ENCODE peak calls at places on chromosomes 2 and 18, in nine cellular contexts. F, B, Z, I, V, N, O, C and Y are unnamed samples.

GRCh38 chr18:34280653-34281052 is 55.9 kb upstream of the NOL4 start:
- DNase-seq in F (no peak), B (no peak), Z (no peak), I (no peak), V (no peak), N (no peak), O (no peak), C (no peak), Y (no peak)

GRCh38 chr2:109348645-109349554 is 219.9 kb downstream of the SH3RF3 start:
- DNase-seq in F (no peak), B (peak; percentile 46), Z (no peak), I (peak; percentile 52), V (peak; percentile 32), N (no peak), O (peak; percentile 81), C (peak; percentile 17), Y (peak; percentile 88)

GRCh38 chr2:182435754-182436153 is 8.9 kb upstream of the PDE1A start:
- DNase-seq in F (no peak), B (no peak), Z (no peak), I (no peak), V (no peak), N (no peak), O (no peak), C (no peak), Y (no peak)

GRCh38 chr2:150234787-150235512 is 252.5 kb downstream of the RND3 start:
- DNase-seq in F (peak; percentile 19), B (no peak), Z (peak; percentile 73), I (no peak), V (no peak), N (no peak), O (no peak), C (no peak), Y (no peak)

GRCh38 chr18:55264108-55264507 is 304.8 kb upstream of the CCDC68 start:
- DNase-seq in F (no peak), B (no peak), Z (peak; percentile 36), I (no peak), V (peak; percentile 26), N (no peak), O (peak; percentile 82), C (no peak), Y (no peak)

GRCh38 chr18:7567487-7568425 is 640 bp downstream of the PTPRM start:
- DNase-seq in F (peak; percentile 27), B (peak; percentile 71), Z (peak; percentile 54), I (no peak), V (peak; percentile 75), N (peak; percentile 65), O (peak; percentile 78), C (peak; percentile 64), Y (peak; percentile 2)

GRCh38 chr18:74898965-74899364 is 301.3 kb downstream of the ZNF407 start:
- DNase-seq in F (no peak), B (no peak), Z (peak; percentile 43), I (no peak), V (no peak), N (no peak), O (no peak), C (no peak), Y (no peak)

GRCh38 chr2:45872211-45872610 is 220.7 kb downstream of the PRKCE start:
- DNase-seq in F (no peak), B (no peak), Z (no peak), I (no peak), V (no peak), N (no peak), O (no peak), C (no peak), Y (no peak)

GRCh38 chr2:72913531-72914225 is 3.6 kb upstream of the EMX1 start:
- DNase-seq in F (no peak), B (no peak), Z (no peak), I (no peak), V (no peak), N (no peak), O (no peak), C (peak; percentile 22), Y (no peak)

GRCh38 chr2:8985561-8986326 is 17.7 kb downstream of the MBOAT2 start:
- DNase-seq in F (no peak), B (no peak), Z (no peak), I (no peak), V (no peak), N (no peak), O (no peak), C (no peak), Y (no peak)

GRCh38 chr2:46187112-46187618 is 110.0 kb upstream of the EPAS1 start:
- DNase-seq in F (peak; percentile 38), B (peak; percentile 68), Z (peak; percentile 49), I (no peak), V (no peak), N (no peak), O (peak; percentile 91), C (peak; percentile 62), Y (peak; percentile 14)

GRCh38 chr2:143946436-143947385 is 573.2 kb downstream of the ZEB2 start:
- DNase-seq in F (no peak), B (no peak), Z (no peak), I (no peak), V (no peak), N (no peak), O (no peak), C (no peak), Y (no peak)

GRCh38 chr2:201151127-201152074 is 31.5 kb upstream of the CASP10 start:
- DNase-seq in F (no peak), B (no peak), Z (peak; percentile 88), I (no peak), V (no peak), N (no peak), O (no peak), C (peak; percentile 66), Y (no peak)

GRCh38 chr2:61948661-61949457 is 43.4 kb downstream of the COMMD1 start:
- DNase-seq in F (no peak), B (no peak), Z (peak; percentile 32), I (no peak), V (no peak), N (no peak), O (no peak), C (no peak), Y (no peak)

GRCh38 chr2:109128466-109129355 is at the start of gene SH3RF3:
- DNase-seq in F (peak; percentile 25), B (no peak), Z (peak; percentile 65), I (peak; percentile 29), V (peak; percentile 51), N (peak; percentile 41), O (peak; percentile 52), C (peak; percentile 57), Y (peak; percentile 25)

GRCh38 chr2:234026111-234026510 is 24.4 kb upstream of the SPP2 start:
- DNase-seq in F (no peak), B (no peak), Z (no peak), I (no peak), V (no peak), N (no peak), O (no peak), C (no peak), Y (no peak)

GRCh38 chr2:46258937-46259781 is 38.0 kb upstream of the EPAS1 start:
- DNase-seq in F (no peak), B (no peak), Z (no peak), I (no peak), V (no peak), N (no peak), O (no peak), C (no peak), Y (no peak)

GRCh38 chr2:47038656-47039501 is 116.2 kb downstream of the STPG4 start:
- DNase-seq in F (no peak), B (no peak), Z (no peak), I (no peak), V (no peak), N (no peak), O (peak; percentile 79), C (no peak), Y (peak; percentile 58)

DNA sequence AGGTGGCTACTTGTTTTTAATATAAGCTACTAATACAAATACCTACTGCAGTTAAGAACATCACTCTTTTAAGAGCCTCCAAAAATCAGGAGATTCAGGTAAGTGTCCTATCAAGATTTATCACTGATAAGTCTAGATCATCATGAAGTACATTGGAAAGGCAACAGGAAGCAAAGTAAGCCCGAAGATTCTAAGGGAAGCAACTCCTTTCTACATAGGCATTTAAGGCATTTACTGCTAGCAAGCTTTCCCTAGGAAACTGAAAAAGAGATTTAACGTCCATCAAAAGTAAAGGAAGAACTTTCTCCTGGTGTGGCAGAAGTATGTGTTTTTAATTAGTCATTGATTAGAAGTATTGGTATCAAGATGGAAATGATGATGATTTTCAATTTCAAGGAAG is 3.7 kb downstream of the STK17B start:
- DNase-seq in F (no peak), B (no peak), Z (no peak), I (no peak), V (no peak), N (no peak), O (no peak), C (no peak), Y (no peak)
- H3K36me3 ChIP-seq in F (no peaks in the 10 kb centered on the region), B (peaks cover 6% of the 10 kb centered on the region), Z (no peaks in the 10 kb centered on the region), I (peaks cover 4% of the 10 kb centered on the region), V (no peaks in the 10 kb centered on the region), N (no peaks in the 10 kb centered on the region), O (peaks cover 22% of the 10 kb centered on the region), C (peaks cover 17% of the 10 kb centered on the region), Y (peaks cover 25% of the 10 kb centered on the region)

GRCh38 chr18:48766025-48766424 is 184.7 kb downstream of the SMAD7 start:
- DNase-seq in F (no peak), B (no peak), Z (no peak), I (no peak), V (no peak), N (no peak), O (no peak), C (no peak), Y (no peak)
- H3K36me3 ChIP-seq in F (no peaks in the 10 kb centered on the region), B (peaks cover 16% of the 10 kb centered on the region), Z (no peaks in the 10 kb centered on the region), I (no peaks in the 10 kb centered on the region), V (no peaks in the 10 kb centered on the region), N (no peaks in the 10 kb centered on the region), O (no peaks in the 10 kb centered on the region), C (peaks cover 98% of the 10 kb centered on the region), Y (no peaks in the 10 kb centered on the region)

GRCh38 chr18:13019301-13019700 is 28.1 kb downstream of the CEP192 start:
- DNase-seq in F (no peak), B (no peak), Z (peak; percentile 85), I (no peak), V (no peak), N (no peak), O (no peak), C (no peak), Y (no peak)

GRCh38 chr18:13026583-13027270 is 35.6 kb downstream of the CEP192 start:
- DNase-seq in F (no peak), B (no peak), Z (peak; percentile 48), I (no peak), V (no peak), N (no peak), O (no peak), C (no peak), Y (no peak)

GRCh38 chr18:13025233-13025632 is 34.1 kb downstream of the CEP192 start:
- DNase-seq in F (no peak), B (no peak), Z (no peak), I (no peak), V (no peak), N (no peak), O (no peak), C (no peak), Y (no peak)

GRCh38 chr18:13018379-13018778 is 27.2 kb downstream of the CEP192 start:
- DNase-seq in F (no peak), B (no peak), Z (no peak), I (no peak), V (no peak), N (no peak), O (no peak), C (no peak), Y (no peak)

GRCh38 chr18:13022644-13023043 is 31.5 kb downstream of the CEP192 start:
- DNase-seq in F (no peak), B (no peak), Z (no peak), I (no peak), V (no peak), N (no peak), O (no peak), C (no peak), Y (no peak)
- H3K36me3 ChIP-seq in F (no peaks in the 10 kb centered on the region), B (peaks cover 31% of the 10 kb centered on the region), Z (peaks cover 9% of the 10 kb centered on the region), I (peaks cover 5% of the 10 kb centered on the region), V (peaks cover 26% of the 10 kb centered on the region), N (peaks cover 13% of the 10 kb centered on the region), O (peaks cover 3% of the 10 kb centered on the region), C (peaks cover 61% of the 10 kb centered on the region), Y (peaks cover 59% of the 10 kb centered on the region)

GRCh38 chr2:216201687-216202306 is 92.6 kb downstream of the XRCC5 start:
- DNase-seq in F (no peak), B (no peak), Z (no peak), I (no peak), V (no peak), N (no peak), O (no peak), C (no peak), Y (no peak)
- H3K36me3 ChIP-seq in F (no peaks in the 10 kb centered on the region), B (peaks cover 81% of the 10 kb centered on the region), Z (peaks cover 56% of the 10 kb centered on the region), I (peaks cover 61% of the 10 kb centered on the region), V (peaks cover 52% of the 10 kb centered on the region), N (peaks cover 58% of the 10 kb centered on the region), O (peaks cover 42% of the 10 kb centered on the region), C (peaks cover 95% of the 10 kb centered on the region), Y (peaks cover 98% of the 10 kb centered on the region)